ENCODE peak calls at places on chromosome 21, in six cellular contexts. O, S, N, L, Y and H are unnamed samples.

GRCh38 chr21:22444990-22445389 is 1446.8 kb downstream of the NCAM2 start:
- DNase-seq in Y (no peak), N (no peak), S (no peak), O (no peak), L (no peak), H (no peak)

GRCh38 chr21:37337831-37338230 is 28.7 kb upstream of the DYRK1A start:
- DNase-seq in N (no peak), O (no peak), Y (no peak), S (no peak), L (no peak), H (peak; percentile 13)

GRCh38 chr21:29192999-29193563 is 62.6 kb downstream of the MAP3K7CL start:
- DNase-seq in S (peak; percentile 54), Y (no peak), N (no peak), O (no peak), L (no peak), H (peak; percentile 52)

GRCh38 chr21:24375201-24375600 is 1232.1 kb downstream of the MRPL39 start:
- DNase-seq in L (no peak), N (no peak), Y (no peak), S (peak; percentile 36), O (no peak), H (no peak)

GRCh38 chr21:39675595-39675994 is 62.9 kb downstream of the B3GALT5 start:
- DNase-seq in Y (no peak), S (no peak), L (no peak), N (no peak), O (no peak), H (no peak)

GRCh38 chr21:22421416-22422190 is 1423.4 kb downstream of the NCAM2 start:
- DNase-seq in L (no peak), S (no peak), Y (no peak), O (no peak), N (no peak), H (no peak)

GRCh38 chr21:38352536-38353219 is 95.9 kb downstream of the KCNJ15 start:
- DNase-seq in Y (no peak), S (peak; percentile 78), O (peak; percentile 64), L (peak; percentile 79), N (no peak), H (peak; percentile 79)

GRCh38 chr21:15250384-15250783 is 185.6 kb upstream of the NRIP1 start:
- DNase-seq in S (no peak), Y (no peak), L (no peak), O (no peak), N (no peak), H (no peak)

GRCh38 chr21:38505654-38506523 is 7.6 kb upstream of the ERG start:
- DNase-seq in N (no peak), S (peak; percentile 42), Y (no peak), O (peak; percentile 33), L (peak; percentile 62), H (peak; percentile 74)

GRCh38 chr21:15300131-15300530 is 235.3 kb upstream of the NRIP1 start:
- DNase-seq in Y (no peak), N (no peak), S (no peak), L (no peak), O (no peak), H (no peak)

GRCh38 chr21:37226356-37226920 is 40.7 kb downstream of the VPS26C start:
- DNase-seq in S (peak; percentile 11), L (peak; percentile 41), Y (no peak), N (no peak), O (no peak), H (no peak)

GRCh38 chr21:41369915-41370839 is 8.3 kb downstream of the MX2 start:
- DNase-seq in N (no peak), O (no peak), Y (no peak), S (no peak), L (peak; percentile 49), H (no peak)

DNA sequence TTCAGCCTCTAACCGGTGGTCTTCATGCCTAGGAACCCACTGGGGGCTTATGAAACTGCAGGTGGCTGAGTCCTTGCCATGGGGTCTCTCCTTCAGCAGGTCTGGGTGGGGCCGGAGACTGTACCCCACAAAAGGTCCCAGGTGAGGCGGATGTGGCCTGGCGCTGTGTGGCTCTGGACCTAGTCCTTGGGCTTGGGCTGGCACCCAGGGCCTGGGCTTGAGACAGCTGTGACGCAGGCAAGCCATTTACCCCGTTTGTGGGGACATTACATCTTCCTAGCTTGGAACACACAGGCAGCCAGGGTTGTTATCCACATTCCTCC is 5.9 kb upstream of the SLX9 start:
- DNase-seq in O (no peak), L (no peak), N (no peak), Y (peak; percentile 19), S (no peak), H (no peak)
- H3K4me3 ChIP-seq in O (no peak overlapping the region), L (no peak overlapping the region), N (no peak overlapping the region), Y (no peak overlapping the region), S (no peak overlapping the region), H (no peak overlapping the region)

GRCh38 chr21:43868461-43868860 is 3.4 kb downstream of the AGPAT3 start:
- DNase-seq in L (no peak), O (no peak), N (no peak), Y (no peak), S (no peak), H (no peak)

GRCh38 chr21:43866233-43866632 is 1.2 kb downstream of the AGPAT3 start:
- DNase-seq in S (peak; percentile 78), N (no peak), Y (peak; percentile 61), O (peak; percentile 33), L (peak; percentile 79), H (peak; percentile 60)

GRCh38 chr21:43866659-43867331 is 1.8 kb downstream of the AGPAT3 start:
- DNase-seq in S (no peak), Y (no peak), L (no peak), N (no peak), O (no peak), H (no peak)

GRCh38 chr21:43867936-43868335 is 2.9 kb downstream of the AGPAT3 start:
- DNase-seq in L (no peak), N (no peak), Y (no peak), S (no peak), O (no peak), H (no peak)

DNA sequence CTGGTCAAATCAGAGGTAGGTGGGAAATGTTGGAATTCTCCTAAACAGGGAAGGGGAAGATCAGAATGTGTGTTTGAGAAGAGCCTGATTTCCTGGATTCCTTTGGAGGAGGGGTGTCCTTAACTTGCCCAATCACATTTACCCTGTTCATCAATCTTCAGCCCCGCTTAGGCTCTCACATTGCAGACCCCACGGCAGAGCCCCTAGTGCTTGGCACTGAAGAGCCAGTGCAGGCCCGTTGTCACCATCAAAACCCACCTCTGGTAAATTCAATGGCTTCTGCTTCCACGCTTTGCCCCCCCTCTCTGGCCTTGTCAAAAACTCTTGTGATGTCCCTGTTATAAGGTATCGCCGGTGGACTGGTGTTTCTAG is 2.3 kb downstream of the AGPAT3 start:
- DNase-seq in O (no peak), S (no peak), L (no peak), N (no peak), Y (no peak), H (no peak)
- TF ChIP-seq CTCF in O (no peak), S (no peak), L (no peak), N (no peak), Y (no peak), H (no peak)

GRCh38 chr21:34526618-34527290 is 14.7 kb upstream of the KCNE1 start:
- DNase-seq in O (peak; percentile 98), L (peak; percentile 92), S (peak; percentile 71), Y (peak; percentile 65), N (no peak), H (peak; percentile 100)
- H3K4me3 ChIP-seq in O (peak overlapping the region; percentile 50), L (no peak overlapping the region), S (peak overlapping the region; percentile 36), Y (peak overlapping the region; percentile 43), N (peak overlapping the region; percentile 27), H (peak overlapping the region; percentile 56)

GRCh38 chr21:45013271-45013841 is 61.0 kb upstream of the ADARB1 start:
- DNase-seq in O (no peak), S (no peak), N (no peak), Y (peak; percentile 11), L (no peak), H (no peak)
- TF ChIP-seq CTCF in O (no peak), S (no peak), N (no peak), Y (no peak), L (no peak), H (no peak)

DNA sequence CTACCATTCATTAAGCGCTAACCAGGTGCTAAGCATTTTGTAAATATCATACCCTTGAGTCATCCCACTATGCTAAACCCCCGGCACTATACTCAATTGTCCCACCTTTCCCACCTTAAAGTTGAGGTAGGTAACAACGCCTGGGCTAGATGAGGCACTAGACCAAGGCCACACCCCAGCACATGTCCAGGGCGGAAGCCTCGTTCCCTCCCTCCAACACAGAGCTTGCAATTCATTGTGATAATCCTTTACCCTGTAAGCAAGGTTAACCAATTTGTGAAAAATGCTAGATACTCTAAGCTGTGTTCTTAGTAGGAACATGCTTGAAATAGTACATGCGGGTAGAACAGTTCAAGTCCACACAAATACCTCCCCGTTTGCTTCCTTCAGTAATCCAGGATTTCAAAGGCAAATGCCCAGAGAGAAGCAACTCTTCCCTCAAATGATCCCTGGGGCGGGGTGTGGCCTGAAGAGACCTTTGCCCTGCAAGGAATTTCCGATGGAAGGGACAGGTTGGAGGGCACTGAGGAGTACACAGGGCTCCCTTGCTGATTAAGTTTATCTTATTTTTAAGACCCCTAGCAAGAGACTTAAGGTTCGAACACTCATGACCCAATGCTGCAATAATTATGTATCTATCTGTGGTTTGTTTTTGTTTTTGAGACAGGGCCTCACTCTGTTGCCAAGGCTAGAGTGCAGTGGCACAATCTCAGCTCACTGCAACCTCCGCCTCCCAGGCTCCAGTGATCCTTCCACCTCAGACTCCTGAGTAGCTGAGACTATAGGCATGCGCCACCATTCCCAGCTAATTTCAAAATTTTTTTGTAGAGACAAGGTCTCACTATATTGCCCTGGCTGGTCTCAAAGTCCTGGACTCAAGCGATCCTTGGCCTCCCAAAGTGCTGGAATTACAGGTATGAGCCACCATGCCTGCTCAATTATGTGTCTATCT is 2.6 kb downstream of the RSPH1 start:
- DNase-seq in O (no peak), N (no peak), S (peak; percentile 5), Y (no peak), L (no peak), H (no peak)
- H3K4me3 ChIP-seq in O (no peak overlapping the region), N (no peak overlapping the region), S (no peak overlapping the region), Y (no peak overlapping the region), L (no peak overlapping the region), H (no peak overlapping the region)

DNA sequence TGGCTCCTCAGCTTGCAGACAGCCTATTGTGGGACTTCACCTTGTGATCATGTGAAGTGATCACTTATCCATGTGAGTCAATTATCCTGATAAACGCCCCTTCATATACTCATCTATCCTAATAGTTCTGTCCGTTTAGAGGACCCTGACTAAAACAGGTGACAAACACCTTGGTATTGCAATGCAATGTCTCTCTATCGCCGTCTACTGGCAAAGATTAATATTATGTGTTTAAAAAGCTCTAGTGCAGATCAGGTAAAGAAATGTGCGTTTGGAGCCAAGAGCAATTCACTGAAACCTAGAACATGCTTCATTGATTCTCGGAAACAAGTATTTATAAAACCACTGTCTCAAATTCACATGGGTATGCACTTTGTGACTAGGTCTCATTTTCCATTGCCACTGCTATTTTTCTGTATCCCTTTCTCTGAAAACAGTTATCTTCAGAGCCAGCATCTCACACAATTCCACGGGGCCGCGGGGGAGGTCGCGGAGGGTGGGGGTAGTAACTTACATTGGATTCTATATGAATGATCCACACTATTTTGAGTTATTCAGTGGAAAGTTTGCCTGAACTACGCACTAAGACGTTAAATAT is 554.6 kb upstream of the NCAM2 start:
- DNase-seq in L (no peak), N (no peak), S (no peak), Y (no peak), O (no peak), H (no peak)
- TF ChIP-seq CTCF in L (no peak), N (peak; percentile 84), S (no peak), Y (no peak), O (peak; percentile 43), H (no peak)